ENCODE peak calls at places on chromosomes 4 and X, in six cellular contexts. J, N, M, D, T and C are unnamed samples.

GRCh38 chrX:104195489-104196084 is 29.3 kb downstream of the FAM199X start:
- ATAC-seq in T (peak; percentile 74), M (peak; percentile 73), J (no peak), N (no peak), D (no peak), C (no peak)

GRCh38 chr4:8307714-8308113 is 38.2 kb downstream of the HTRA3 start:
- ATAC-seq in T (no peak), D (no peak), N (no peak), J (no peak), M (no peak), C (no peak)

GRCh38 chr4:10084651-10085320 is 31.8 kb downstream of the WDR1 start:
- ATAC-seq in J (peak; percentile 71), D (no peak), T (no peak), M (no peak), N (peak; percentile 11), C (no peak)

GRCh38 chr4:98583265-98583664 is 75.1 kb downstream of the TSPAN5 start:
- ATAC-seq in M (no peak), J (no peak), N (no peak), D (no peak), T (no peak), C (no peak)

GRCh38 chr4:154677923-154678322 is 65.5 kb upstream of the FGG start:
- ATAC-seq in J (no peak), D (no peak), M (no peak), N (no peak), T (no peak), C (no peak)

GRCh38 chr4:52368895-52369294 is 290.2 kb downstream of the USP46 start:
- ATAC-seq in N (no peak), T (no peak), J (no peak), M (no peak), D (no peak), C (no peak)

GRCh38 chrX:45011131-45011530 is 138.1 kb downstream of the KDM6A start:
- ATAC-seq in T (no peak), N (no peak), D (no peak), J (no peak), M (peak; percentile 81), C (no peak)

GRCh38 chr4:70505152-70505748 is 13.1 kb upstream of the AMTN start:
- ATAC-seq in T (peak; percentile 76), J (no peak), D (no peak), M (peak; percentile 83), N (peak; percentile 49), C (peak; percentile 73)

GRCh38 chr4:56671860-56672259 is 9.2 kb downstream of the HOPX start:
- ATAC-seq in N (no peak), T (no peak), J (no peak), M (no peak), D (no peak), C (no peak)

GRCh38 chrX:56986138-56986537 is 9.2 kb downstream of the SPIN3 start:
- ATAC-seq in N (no peak), T (no peak), M (no peak), D (no peak), J (no peak), C (no peak)

GRCh38 chr4:12701384-12701783 is 782.8 kb downstream of the RAB28 start:
- ATAC-seq in T (no peak), M (no peak), N (no peak), J (no peak), D (no peak), C (no peak)

GRCh38 chr4:142406917-142407501 is 439.1 kb downstream of the INPP4B start:
- ATAC-seq in D (no peak), N (no peak), J (no peak), M (no peak), T (no peak), C (no peak)